ENCODE peak calls at places on chromosomes 1 and 21, in eight cellular contexts. One of them, this sample, is unnamed.

GRCh38 chr1:222009105-222009730 is 267.3 kb upstream of the DUSP10 start:
- DNase-seq in fibroblast of lung: no peak
- DNase-seq in AG09309: no peak
- DNase-seq in GM12865: peak
- DNase-seq in lower leg skin: no peak
- DNase-seq in esophagus squamous epithelium: no peak
- DNase-seq in GM13976: peak
- DNase-seq in B cell: peak
- DNase-seq in this sample: peak

GRCh38 chr1:204041803-204042505 is 31.0 kb upstream of the SOX13 start:
- DNase-seq in fibroblast of lung: peak
- DNase-seq in AG09309: no peak
- DNase-seq in GM12865: peak
- DNase-seq in lower leg skin: peak
- DNase-seq in esophagus squamous epithelium: no peak
- DNase-seq in GM13976: no peak
- DNase-seq in B cell: no peak
- DNase-seq in this sample: no peak

GRCh38 chr1:205797122-205797521 is 15.9 kb downstream of the SLC41A1 start:
- DNase-seq in fibroblast of lung: no peak
- DNase-seq in AG09309: no peak
- DNase-seq in GM12865: no peak
- DNase-seq in lower leg skin: no peak
- DNase-seq in esophagus squamous epithelium: no peak
- DNase-seq in GM13976: no peak
- DNase-seq in B cell: no peak
- DNase-seq in this sample: no peak

GRCh38 chr1:9724706-9725476 is 73.4 kb downstream of the PIK3CD start:
- DNase-seq in fibroblast of lung: peak
- DNase-seq in AG09309: no peak
- DNase-seq in GM12865: peak
- DNase-seq in lower leg skin: no peak
- DNase-seq in esophagus squamous epithelium: no peak
- DNase-seq in GM13976: peak
- DNase-seq in B cell: peak
- DNase-seq in this sample: peak

GRCh38 chr1:201584510-201584991 is 45.6 kb downstream of the NAV1 start:
- DNase-seq in fibroblast of lung: peak
- DNase-seq in AG09309: no peak
- DNase-seq in GM12865: no peak
- DNase-seq in lower leg skin: no peak
- DNase-seq in esophagus squamous epithelium: no peak
- DNase-seq in GM13976: no peak
- DNase-seq in B cell: no peak
- DNase-seq in this sample: no peak

GRCh38 chr1:26287033-26287711 is 7.3 kb downstream of the SH3BGRL3 start:
- DNase-seq in fibroblast of lung: no peak
- DNase-seq in AG09309: no peak
- DNase-seq in GM12865: peak
- DNase-seq in lower leg skin: peak
- DNase-seq in esophagus squamous epithelium: no peak
- DNase-seq in GM13976: peak
- DNase-seq in B cell: peak
- DNase-seq in this sample: peak

GRCh38 chr21:25912402-25912746 is 177.6 kb downstream of the GABPA start:
- DNase-seq in fibroblast of lung: no peak
- DNase-seq in AG09309: no peak
- DNase-seq in GM12865: no peak
- DNase-seq in lower leg skin: no peak
- DNase-seq in esophagus squamous epithelium: no peak
- DNase-seq in GM13976: no peak
- DNase-seq in B cell: no peak
- DNase-seq in this sample: no peak

GRCh38 chr1:94434339-94435092 is 16.3 kb downstream of the ABCD3 start:
- DNase-seq in fibroblast of lung: peak
- DNase-seq in AG09309: no peak
- DNase-seq in GM12865: no peak
- DNase-seq in lower leg skin: no peak
- DNase-seq in esophagus squamous epithelium: no peak
- DNase-seq in GM13976: no peak
- DNase-seq in B cell: no peak
- DNase-seq in this sample: no peak

GRCh38 chr21:42108554-42108885 is 37.4 kb downstream of the UMODL1 start:
- DNase-seq in fibroblast of lung: no peak
- DNase-seq in AG09309: no peak
- DNase-seq in GM12865: no peak
- DNase-seq in lower leg skin: no peak
- DNase-seq in esophagus squamous epithelium: no peak
- DNase-seq in GM13976: no peak
- DNase-seq in B cell: no peak
- DNase-seq in this sample: no peak

GRCh38 chr1:43373034-43373940 is 5.5 kb upstream of the ELOVL1 start:
- DNase-seq in fibroblast of lung: peak
- DNase-seq in AG09309: peak
- DNase-seq in GM12865: no peak
- DNase-seq in lower leg skin: no peak
- DNase-seq in esophagus squamous epithelium: no peak
- DNase-seq in GM13976: no peak
- DNase-seq in B cell: no peak
- DNase-seq in this sample: no peak

GRCh38 chr1:178330153-178330552 is 166.6 kb downstream of the CLEC20A start:
- DNase-seq in fibroblast of lung: peak
- DNase-seq in AG09309: no peak
- DNase-seq in GM12865: no peak
- DNase-seq in lower leg skin: no peak
- DNase-seq in esophagus squamous epithelium: no peak
- DNase-seq in GM13976: no peak
- DNase-seq in B cell: no peak
- DNase-seq in this sample: no peak
- TF ChIP-seq CTCF in fibroblast of lung: no peak
- TF ChIP-seq CTCF in AG09309: no peak
- TF ChIP-seq CTCF in GM12865: no peak
- TF ChIP-seq CTCF in lower leg skin: no peak
- TF ChIP-seq CTCF in esophagus squamous epithelium: no peak
- TF ChIP-seq CTCF in GM13976: no peak
- TF ChIP-seq CTCF in B cell: no peak
- TF ChIP-seq CTCF in this sample: no peak

GRCh38 chr1:71919812-71920509 is 362.4 kb downstream of the NEGR1 start:
- DNase-seq in fibroblast of lung: no peak
- DNase-seq in AG09309: no peak
- DNase-seq in GM12865: no peak
- DNase-seq in lower leg skin: no peak
- DNase-seq in esophagus squamous epithelium: no peak
- DNase-seq in GM13976: no peak
- DNase-seq in B cell: no peak
- DNase-seq in this sample: no peak

GRCh38 chr1:71916894-71917293 is 365.4 kb downstream of the NEGR1 start:
- DNase-seq in fibroblast of lung: no peak
- DNase-seq in AG09309: no peak
- DNase-seq in GM12865: no peak
- DNase-seq in lower leg skin: no peak
- DNase-seq in esophagus squamous epithelium: no peak
- DNase-seq in GM13976: no peak
- DNase-seq in B cell: no peak
- DNase-seq in this sample: no peak

GRCh38 chr1:71921197-71921596 is 361.1 kb downstream of the NEGR1 start:
- DNase-seq in fibroblast of lung: no peak
- DNase-seq in AG09309: no peak
- DNase-seq in GM12865: no peak
- DNase-seq in lower leg skin: no peak
- DNase-seq in esophagus squamous epithelium: no peak
- DNase-seq in GM13976: no peak
- DNase-seq in B cell: no peak
- DNase-seq in this sample: no peak

GRCh38 chr1:71918630-71919029 is 363.7 kb downstream of the NEGR1 start:
- DNase-seq in fibroblast of lung: no peak
- DNase-seq in AG09309: no peak
- DNase-seq in GM12865: no peak
- DNase-seq in lower leg skin: no peak
- DNase-seq in esophagus squamous epithelium: no peak
- DNase-seq in GM13976: no peak
- DNase-seq in B cell: no peak
- DNase-seq in this sample: no peak

DNA sequence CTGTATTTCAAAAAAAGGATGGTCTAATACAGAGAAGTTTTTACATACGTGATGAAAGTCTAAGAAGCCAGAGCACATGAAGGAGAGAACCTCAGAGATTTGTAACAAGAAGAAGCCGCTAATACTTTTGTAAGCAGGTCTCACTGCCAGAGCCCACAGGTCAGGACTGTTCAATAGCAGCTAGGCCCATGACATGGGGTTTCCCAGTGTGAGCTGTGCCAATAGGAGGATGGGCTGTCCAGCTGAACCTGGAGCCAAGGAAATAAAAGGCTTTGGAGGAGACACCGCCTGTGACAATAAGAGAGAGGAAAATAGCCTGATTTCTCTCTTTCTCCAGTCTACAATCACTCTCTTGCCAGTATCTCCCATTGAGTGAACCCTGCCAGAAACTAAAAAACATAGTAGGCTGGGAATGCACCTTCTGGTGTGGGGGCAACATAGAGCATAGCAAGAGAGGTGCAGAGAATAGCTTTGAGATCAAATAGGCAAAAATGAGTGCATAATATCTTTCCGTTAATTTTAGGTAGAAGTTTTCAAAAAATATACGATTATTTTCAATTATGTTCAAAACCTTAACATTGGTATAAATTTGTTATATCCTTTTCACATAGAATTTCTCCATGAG is 360.3 kb downstream of the NEGR1 start:
- DNase-seq in fibroblast of lung: no peak
- DNase-seq in AG09309: no peak
- DNase-seq in GM12865: no peak
- DNase-seq in lower leg skin: no peak
- DNase-seq in esophagus squamous epithelium: no peak
- DNase-seq in GM13976: no peak
- DNase-seq in B cell: no peak
- DNase-seq in this sample: no peak
- TF ChIP-seq CTCF in fibroblast of lung: no peak
- TF ChIP-seq CTCF in AG09309: no peak
- TF ChIP-seq CTCF in GM12865: no peak
- TF ChIP-seq CTCF in lower leg skin: no peak
- TF ChIP-seq CTCF in esophagus squamous epithelium: no peak
- TF ChIP-seq CTCF in GM13976: no peak
- TF ChIP-seq CTCF in B cell: no peak
- TF ChIP-seq CTCF in this sample: no peak

DNA sequence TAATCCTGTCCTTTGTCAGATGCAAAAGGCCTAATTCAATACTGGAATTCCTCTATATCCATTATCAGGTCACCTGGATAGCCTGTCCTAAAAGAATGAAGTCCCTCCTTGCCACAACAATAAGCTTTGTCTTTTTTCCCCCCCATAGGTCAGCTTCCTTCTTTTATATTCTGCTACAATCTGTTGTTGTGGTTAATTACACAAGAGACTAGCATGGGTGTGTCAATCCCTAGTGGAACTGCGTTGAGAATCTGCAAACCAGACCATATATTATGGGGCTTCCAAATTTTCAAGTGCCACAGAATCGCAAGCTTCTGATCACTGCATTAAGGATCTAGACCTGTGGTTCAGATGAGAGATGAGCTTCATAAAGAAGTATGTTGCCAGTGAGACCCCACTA is 349.6 kb downstream of the SMYD3 start:
- DNase-seq in fibroblast of lung: no peak
- DNase-seq in AG09309: no peak
- DNase-seq in GM12865: no peak
- DNase-seq in lower leg skin: no peak
- DNase-seq in esophagus squamous epithelium: no peak
- DNase-seq in GM13976: no peak
- DNase-seq in B cell: no peak
- DNase-seq in this sample: no peak
- TF ChIP-seq CTCF in fibroblast of lung: no peak
- TF ChIP-seq CTCF in AG09309: no peak
- TF ChIP-seq CTCF in GM12865: no peak
- TF ChIP-seq CTCF in lower leg skin: no peak
- TF ChIP-seq CTCF in esophagus squamous epithelium: no peak
- TF ChIP-seq CTCF in GM13976: no peak
- TF ChIP-seq CTCF in B cell: no peak
- TF ChIP-seq CTCF in this sample: no peak

GRCh38 chr21:32359719-32360260 is 33.0 kb downstream of the URB1 start:
- DNase-seq in fibroblast of lung: no peak
- DNase-seq in AG09309: no peak
- DNase-seq in GM12865: no peak
- DNase-seq in lower leg skin: no peak
- DNase-seq in esophagus squamous epithelium: no peak
- DNase-seq in GM13976: no peak
- DNase-seq in B cell: no peak
- DNase-seq in this sample: no peak
- TF ChIP-seq CTCF in fibroblast of lung: peak
- TF ChIP-seq CTCF in AG09309: peak
- TF ChIP-seq CTCF in GM12865: peak
- TF ChIP-seq CTCF in lower leg skin: no peak
- TF ChIP-seq CTCF in esophagus squamous epithelium: peak
- TF ChIP-seq CTCF in GM13976: no peak
- TF ChIP-seq CTCF in B cell: no peak
- TF ChIP-seq CTCF in this sample: no peak

GRCh38 chr1:109719337-109719837 is 7.3 kb downstream of the GSTM5 start:
- DNase-seq in fibroblast of lung: peak
- DNase-seq in AG09309: no peak
- DNase-seq in GM12865: peak
- DNase-seq in lower leg skin: no peak
- DNase-seq in esophagus squamous epithelium: no peak
- DNase-seq in GM13976: no peak
- DNase-seq in B cell: no peak
- DNase-seq in this sample: no peak

GRCh38 chr1:109716121-109716520 is 4.1 kb downstream of the GSTM5 start:
- DNase-seq in fibroblast of lung: no peak
- DNase-seq in AG09309: no peak
- DNase-seq in GM12865: no peak
- DNase-seq in lower leg skin: peak
- DNase-seq in esophagus squamous epithelium: no peak
- DNase-seq in GM13976: no peak
- DNase-seq in B cell: no peak
- DNase-seq in this sample: no peak

GRCh38 chr1:109717729-109718128 is 5.7 kb downstream of the GSTM5 start:
- DNase-seq in fibroblast of lung: no peak
- DNase-seq in AG09309: no peak
- DNase-seq in GM12865: no peak
- DNase-seq in lower leg skin: peak
- DNase-seq in esophagus squamous epithelium: no peak
- DNase-seq in GM13976: no peak
- DNase-seq in B cell: no peak
- DNase-seq in this sample: no peak

GRCh38 chr1:109716570-109717090 is 4.6 kb downstream of the GSTM5 start:
- DNase-seq in fibroblast of lung: no peak
- DNase-seq in AG09309: no peak
- DNase-seq in GM12865: no peak
- DNase-seq in lower leg skin: peak
- DNase-seq in esophagus squamous epithelium: no peak
- DNase-seq in GM13976: no peak
- DNase-seq in B cell: no peak
- DNase-seq in this sample: no peak

DNA sequence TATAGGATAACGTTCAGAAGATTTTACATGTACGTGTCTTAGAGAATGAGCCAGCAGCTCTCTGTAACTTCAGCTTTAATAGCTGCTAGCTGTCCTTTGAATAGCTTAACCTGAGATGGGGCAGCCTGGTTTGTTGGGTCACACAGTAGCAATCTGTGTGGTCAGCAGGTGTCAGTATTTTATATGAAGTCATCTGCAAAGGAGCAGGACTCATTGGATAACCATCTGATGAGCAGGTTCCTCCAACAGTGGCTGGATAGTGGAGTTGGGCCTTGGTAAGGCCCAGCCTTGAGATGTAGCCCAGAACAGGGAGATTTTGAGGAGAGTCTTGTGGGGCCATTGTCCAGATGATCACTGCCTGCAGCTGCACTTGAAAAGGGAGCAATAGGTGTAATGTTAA is 6.4 kb downstream of the GSTM5 start:
- DNase-seq in fibroblast of lung: peak
- DNase-seq in AG09309: no peak
- DNase-seq in GM12865: peak
- DNase-seq in lower leg skin: no peak
- DNase-seq in esophagus squamous epithelium: no peak
- DNase-seq in GM13976: no peak
- DNase-seq in B cell: no peak
- DNase-seq in this sample: no peak
- TF ChIP-seq CTCF in fibroblast of lung: no peak
- TF ChIP-seq CTCF in AG09309: no peak
- TF ChIP-seq CTCF in GM12865: no peak
- TF ChIP-seq CTCF in lower leg skin: no peak
- TF ChIP-seq CTCF in esophagus squamous epithelium: no peak
- TF ChIP-seq CTCF in GM13976: no peak
- TF ChIP-seq CTCF in B cell: no peak
- TF ChIP-seq CTCF in this sample: no peak

This sample was measured in GM20000.